ENCODE peak calls at places on chromosome 19, in seven cellular contexts. P is fibroblast of mammary gland, N is heart right ventricle, S is body of pancreas, W is astrocyte of the cerebellum, Z is left ventricle myocardium inferior, F is BE2C. G is an unnamed sample.

GRCh38 chr19:3897936-3898335 is 17.5 kb downstream of the ATCAY start:
- DNase-seq in P (no peak), F (no peak), S (no peak), W (no peak), Z (no peak), N (no peak), G (no peak)

GRCh38 chr19:2767688-2768087 is 15.4 kb downstream of the SGTA start:
- DNase-seq in Z (no peak), N (no peak), W (no peak), P (no peak), F (no peak), S (no peak), G (no peak)

GRCh38 chr19:918481-919156 is 1.5 kb downstream of the KISS1R start:
- DNase-seq in P (no peak), Z (no peak), F (no peak), S (no peak), N (no peak), W (no peak), G (no peak)

GRCh38 chr19:5293607-5294089 is 47.0 kb downstream of the PTPRS start:
- DNase-seq in W (no peak), P (peak), Z (no peak), F (peak), N (no peak), S (peak), G (no peak)

GRCh38 chr19:46480409-46480808 is 9.0 kb upstream of the PNMA8A start:
- DNase-seq in W (no peak), S (no peak), N (peak), Z (no peak), F (no peak), P (peak), G (no peak)

GRCh38 chr19:16252459-16253205 is 54.9 kb downstream of the AP1M1 start:
- DNase-seq in F (no peak), N (peak), P (no peak), Z (peak), W (no peak), S (no peak), G (no peak)

GRCh38 chr19:44904426-44904994 is 1.1 kb upstream of the APOE start:
- DNase-seq in P (no peak), N (no peak), S (no peak), F (no peak), Z (no peak), W (no peak), G (no peak)

GRCh38 chr19:5957132-5957531 is 20.8 kb downstream of the RANBP3 start:
- DNase-seq in P (peak), Z (no peak), W (no peak), F (no peak), S (no peak), N (no peak), G (no peak)

GRCh38 chr19:38661166-38661565 is 13.7 kb downstream of the ACTN4 start:
- DNase-seq in F (no peak), S (no peak), P (peak), W (no peak), Z (no peak), N (no peak), G (no peak)

GRCh38 chr19:6236310-6237291 is 43.2 kb downstream of the MLLT1 start:
- DNase-seq in F (peak), W (no peak), P (no peak), Z (peak), S (peak), N (no peak), G (peak)

GRCh38 chr19:768424-768823 is 17.5 kb downstream of the MISP start:
- DNase-seq in P (peak), S (no peak), N (no peak), W (peak), Z (no peak), F (no peak), G (no peak)

GRCh38 chr19:46571495-46571894 is 29.6 kb upstream of the CALM3 start:
- DNase-seq in F (peak), N (no peak), S (no peak), Z (no peak), P (peak), W (no peak), G (no peak)

GRCh38 chr19:38234615-38235014 is 10.6 kb upstream of the DPF1 start:
- DNase-seq in S (no peak), N (no peak), P (no peak), W (no peak), F (no peak), Z (no peak), G (no peak)

GRCh38 chr19:35013047-35013819 is 13.1 kb downstream of the GRAMD1A start:
- DNase-seq in N (peak), Z (peak), W (no peak), F (peak), P (peak), S (peak), G (no peak)

GRCh38 chr19:29275266-29275665 is 62.3 kb upstream of the UQCRFS1 start:
- DNase-seq in S (no peak), Z (no peak), F (no peak), N (no peak), P (no peak), W (no peak), G (no peak)
- TF ChIP-seq CTCF in S (no peak), Z (no peak), F (no peak), N (no peak), P (no peak), W (no peak), G (no peak)

GRCh38 chr19:17327654-17328516 is 6.8 kb downstream of the ANO8 start:
- DNase-seq in Z (no peak), W (no peak), F (no peak), P (no peak), N (no peak), S (peak), G (peak)
- TF ChIP-seq CTCF in Z (no peak), W (no peak), F (no peak), P (no peak), N (no peak), S (no peak), G (peak)

GRCh38 chr19:36962346-36962745 is 46.2 kb downstream of the ZNF568 start:
- DNase-seq in N (no peak), S (no peak), W (no peak), P (no peak), Z (no peak), F (no peak), G (no peak)

GRCh38 chr19:36963262-36963661 is 47.1 kb downstream of the ZNF568 start:
- DNase-seq in P (no peak), Z (no peak), F (peak), N (no peak), S (peak), W (no peak), G (no peak)
- TF ChIP-seq CTCF in P (no peak), Z (no peak), F (no peak), N (no peak), S (no peak), W (no peak), G (no peak)

DNA sequence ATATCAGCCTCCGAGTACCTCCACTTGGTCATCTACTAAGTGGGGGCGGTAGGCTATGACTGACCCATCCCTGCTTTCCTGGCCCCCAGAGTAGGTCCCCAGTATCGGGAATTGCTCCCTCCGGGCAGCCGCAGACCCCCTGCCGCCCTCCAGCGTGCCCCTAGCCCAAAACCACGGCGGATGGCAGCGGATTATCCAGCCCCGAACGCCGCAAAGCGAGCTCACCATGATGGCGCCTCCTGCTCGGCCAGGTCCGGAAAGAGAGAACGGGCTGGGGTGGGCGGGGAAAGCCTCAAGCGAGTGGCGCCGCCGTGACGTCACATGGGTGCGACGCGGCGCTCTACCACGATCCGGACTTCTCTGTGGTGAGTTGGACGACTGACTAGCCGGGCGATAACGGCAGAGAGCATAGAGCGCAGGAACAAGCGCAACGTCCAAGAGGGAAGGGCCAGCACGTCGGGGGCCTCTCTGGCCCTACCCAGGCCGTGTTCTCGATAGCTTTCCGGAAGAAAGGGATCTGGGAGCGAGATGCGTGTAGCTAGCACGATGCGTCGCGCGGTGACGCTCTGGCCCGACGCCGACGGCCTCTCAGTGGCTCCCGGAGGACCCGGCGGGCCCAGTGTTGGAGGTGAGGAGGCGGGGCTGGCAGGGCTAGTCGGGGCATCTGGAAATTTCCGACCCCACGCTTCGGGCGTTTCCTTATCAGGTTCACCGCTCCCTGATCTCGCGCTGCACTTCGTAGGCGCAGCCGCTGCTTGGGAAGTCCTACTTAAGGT is at the start of the genes RPL18 and SPHK2:
- DNase-seq in S (peak), W (peak), P (peak), N (peak), Z (peak), F (peak), G (peak)
- TF ChIP-seq CTCF in S (no peak), W (no peak), P (no peak), N (no peak), Z (no peak), F (no peak), G (peak)

DNA sequence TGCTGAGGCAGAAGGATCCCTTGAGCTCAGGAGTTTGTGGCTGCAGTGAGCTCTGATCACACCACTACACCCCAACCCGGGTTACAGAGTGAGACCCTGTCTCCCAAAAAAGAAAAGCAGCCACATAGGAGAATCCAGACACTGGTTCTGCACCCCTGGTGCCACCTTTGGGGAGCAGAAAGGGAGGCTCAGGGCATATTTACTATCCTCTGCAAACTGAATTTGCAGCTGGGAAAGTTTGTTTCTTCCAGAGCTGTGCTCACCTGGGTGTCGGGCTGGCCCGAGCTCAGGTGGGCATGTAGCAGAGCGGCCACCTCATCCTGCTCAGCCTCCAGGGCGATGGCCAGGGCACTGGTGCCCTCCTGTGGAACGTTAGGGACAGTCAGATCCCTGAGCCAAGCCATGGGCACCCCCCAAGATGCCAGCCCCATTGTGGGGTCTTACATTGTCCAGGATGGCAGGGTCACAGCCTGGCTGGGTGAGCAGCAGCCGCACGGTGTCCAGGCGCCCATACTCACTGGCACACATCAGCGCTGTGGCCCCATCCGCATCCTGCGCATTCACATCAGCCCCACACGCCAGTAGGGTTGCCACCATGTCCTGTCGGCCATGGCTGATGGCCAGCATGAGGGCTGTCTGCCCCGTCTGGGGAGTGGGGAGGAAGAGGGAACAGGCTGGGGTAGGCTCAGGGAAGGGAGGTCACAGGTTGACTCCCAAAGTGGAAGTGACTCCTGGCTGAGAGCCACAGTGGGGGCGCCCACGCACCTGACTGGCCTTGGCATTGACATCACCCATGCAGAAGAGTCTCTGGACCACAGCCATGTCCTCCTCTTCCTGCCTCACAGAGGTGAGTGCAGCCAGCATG is 3.1 kb downstream of the RPS28 start:
- DNase-seq in Z (no peak), W (no peak), S (peak), F (peak), N (peak), P (no peak), G (no peak)
- TF ChIP-seq CTCF in Z (peak), W (no peak), S (no peak), F (no peak), N (no peak), P (no peak), G (peak)

DNA sequence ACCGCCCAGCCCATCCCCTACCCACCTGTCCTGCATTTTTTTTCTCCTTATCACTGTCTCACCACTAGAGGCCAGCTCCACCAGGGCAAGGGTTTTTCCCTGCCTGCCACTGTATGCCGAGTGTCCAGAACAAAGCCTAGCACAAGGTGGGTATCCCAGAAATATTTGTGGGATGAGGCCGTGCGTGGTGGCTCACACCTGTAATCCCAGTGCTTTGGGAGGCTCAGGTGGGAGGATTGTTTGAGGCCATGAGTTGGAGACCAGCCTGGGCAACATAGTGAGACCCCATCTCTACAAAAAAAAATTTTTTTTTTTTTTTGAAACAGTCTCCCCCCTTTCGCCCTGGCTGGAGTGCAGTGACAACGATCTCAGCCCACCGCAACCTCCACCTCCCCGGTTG is 2.9 kb upstream of the MRI1 start:
- DNase-seq in Z (no peak), F (no peak), P (no peak), W (no peak), N (no peak), S (no peak), G (no peak)
- TF ChIP-seq CTCF in Z (no peak), F (peak), P (no peak), W (peak), N (no peak), S (no peak), G (peak)

G was measured in LNCaP clone FGC.